ENCODE peak calls at places on chromosomes 12 and 14, in four cellular contexts. U, R, D and V are unnamed samples.
A peak's percentile ranks its signal among the peaks of the same experiment; 100 is the strongest.

GRCh38 chr12:202081-202731 is 11.8 kb downstream of the SLC6A12 start:
- DNase-seq in U (peak; percentile 68), R (no peak), D (peak; percentile 69), V (no peak)

GRCh38 chr12:9363145-9363544 is 154.9 kb upstream of the PZP start:
- DNase-seq in U (no peak), R (no peak), D (no peak), V (no peak)

GRCh38 chr12:57581802-57582201 is 9.2 kb upstream of the PIP4K2C start:
- DNase-seq in U (no peak), R (no peak), D (no peak), V (no peak)

GRCh38 chr12:32549675-32550079 is 129.4 kb upstream of the DNM1L start:
- DNase-seq in U (no peak), R (no peak), D (no peak), V (no peak)

GRCh38 chr14:28761438-28762289 is 4.9 kb upstream of the FOXG1 start:
- DNase-seq in U (no peak), R (no peak), D (no peak), V (no peak)

GRCh38 chr12:15231493-15231892 is 10.3 kb upstream of the RERG start:
- DNase-seq in U (no peak), R (no peak), D (no peak), V (no peak)

GRCh38 chr12:92070054-92070863 is 75.4 kb downstream of the BTG1 start:
- DNase-seq in U (no peak), R (no peak), D (no peak), V (no peak)

GRCh38 chr12:82458101-82458500 is 99.8 kb downstream of the METTL25 start:
- DNase-seq in U (no peak), R (no peak), D (no peak), V (no peak)

GRCh38 chr12:131783915-131784541 is 44.2 kb upstream of the MMP17 start:
- DNase-seq in U (no peak), R (no peak), D (no peak), V (no peak)

GRCh38 chr14:100504372-100505078 is 82.7 kb downstream of the BEGAIN start:
- DNase-seq in U (no peak), R (no peak), D (no peak), V (no peak)

GRCh38 chr12:105928436-105928835 is 210.3 kb downstream of the NUAK1 start:
- DNase-seq in U (no peak), R (no peak), D (no peak), V (no peak)

GRCh38 chr12:67716817-67717216 is 68.3 kb downstream of the DYRK2 start:
- DNase-seq in U (no peak), R (no peak), D (no peak), V (no peak)

GRCh38 chr14:105742531-105742848 is 216.1 kb downstream of the TMEM121 start:
- DNase-seq in U (no peak), R (no peak), D (peak; percentile 58), V (no peak)

GRCh38 chr12:6336859-6337744 is 4.8 kb downstream of the TNFRSF1A start:
- DNase-seq in U (no peak), R (no peak), D (peak; percentile 89), V (no peak)

GRCh38 chr12:76020281-76020680 is 11.3 kb downstream of the PHLDA1 start:
- DNase-seq in U (no peak), R (no peak), D (peak; percentile 78), V (no peak)

GRCh38 chr12:80648866-80649265 is 58.6 kb upstream of the MYF6 start:
- DNase-seq in U (no peak), R (no peak), D (no peak), V (no peak)

GRCh38 chr12:28164644-28165313 is 25.5 kb upstream of the CCDC91 start:
- DNase-seq in U (no peak), R (no peak), D (no peak), V (no peak)

GRCh38 chr12:6470375-6471163 is at the start of gene VAMP1:
- DNase-seq in U (peak; percentile 99), R (peak; percentile 99), D (peak; percentile 99), V (peak; percentile 98)

DNA sequence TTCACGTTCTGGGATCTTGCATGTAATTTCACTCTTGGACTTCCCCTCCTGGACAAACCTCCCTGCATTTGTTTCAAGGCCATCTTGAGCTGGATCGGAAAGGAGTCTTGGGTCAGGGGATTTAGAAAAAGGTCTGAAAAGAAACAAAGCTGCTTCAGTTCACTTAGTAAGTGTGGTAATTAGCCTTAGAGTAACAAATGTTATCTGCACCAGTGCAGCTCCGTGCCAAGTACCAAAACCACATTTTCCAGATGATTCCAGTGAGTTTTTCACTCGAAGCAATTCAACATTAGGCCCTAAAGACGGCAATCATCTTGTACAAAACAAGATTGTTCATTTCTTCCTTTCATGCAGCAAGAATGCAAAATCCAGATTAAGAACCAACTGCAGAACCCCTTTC is 39.5 kb upstream of the ATXN2 start:
- DNase-seq in U (no peak), R (no peak), D (no peak), V (no peak)
- H3K27ac ChIP-seq in U (no peak overlapping the region), R (no peak overlapping the region), D (no peak overlapping the region), V (peak overlapping the region; percentile 17)

GRCh38 chr12:3218846-3219632 is 141.9 kb downstream of the TSPAN9 start:
- DNase-seq in U (no peak), R (no peak), D (no peak), V (peak; percentile 59)
- H3K4me1 ChIP-seq in U (no peaks in the 10 kb centered on the region), R (peaks cover 34% of the 10 kb centered on the region), D (peaks cover 10% of the 10 kb centered on the region), V (peaks cover 6% of the 10 kb centered on the region)

GRCh38 chr14:69299286-69300035 is 39.5 kb downstream of the GALNT16 start:
- DNase-seq in U (peak; percentile 47), R (peak; percentile 16), D (peak; percentile 60), V (no peak)
- H3K4me3 ChIP-seq in U (no peak overlapping the region), R (no peak overlapping the region), D (no peak overlapping the region), V (no peak overlapping the region)

DNA sequence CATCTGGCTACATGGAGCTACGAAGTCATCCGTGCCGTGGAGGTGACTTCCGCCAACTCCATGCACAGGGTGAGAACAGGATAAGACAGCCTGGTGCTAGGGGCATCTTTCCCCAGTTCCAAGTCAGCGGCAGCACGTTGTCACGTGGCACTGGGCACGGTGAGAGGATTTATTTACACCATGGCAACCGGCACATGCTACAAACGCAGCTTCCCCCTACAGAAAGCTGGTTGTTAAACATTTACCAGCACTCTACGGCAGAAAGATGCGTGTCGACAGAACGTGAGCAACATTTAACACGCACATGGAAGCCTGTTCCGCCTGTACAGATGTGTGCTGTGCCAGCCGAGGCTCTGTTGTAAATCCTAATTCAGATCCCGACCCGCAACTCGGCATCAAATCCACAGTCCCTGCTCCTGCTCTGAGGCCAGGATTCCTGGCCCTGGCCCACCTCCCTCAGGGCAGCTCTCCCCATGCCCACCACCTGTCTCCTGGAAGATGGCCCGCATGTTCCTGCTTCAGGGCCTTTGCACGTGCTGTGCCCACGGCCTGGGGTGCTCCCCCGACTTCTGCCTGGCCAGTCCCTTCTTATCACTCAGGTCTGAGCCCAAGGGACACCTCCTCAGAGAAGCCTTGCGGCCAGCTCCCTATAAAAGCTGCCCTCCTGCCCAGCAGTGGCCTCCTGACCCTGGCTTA is 114.1 kb downstream of the RFLNA start:
- DNase-seq in U (no peak), R (no peak), D (no peak), V (no peak)
- H3K27ac ChIP-seq in U (no peak overlapping the region), R (no peak overlapping the region), D (no peak overlapping the region), V (no peak overlapping the region)

GRCh38 chr14:56152221-56152620 is 34.0 kb downstream of the PELI2 start:
- DNase-seq in U (no peak), R (no peak), D (no peak), V (no peak)
- H3K4me1 ChIP-seq in U (peaks cover 4% of the 10 kb centered on the region), R (peaks cover 36% of the 10 kb centered on the region), D (no peaks in the 10 kb centered on the region), V (no peaks in the 10 kb centered on the region)

GRCh38 chr12:25054076-25054782 is 105.3 kb upstream of the BCAT1 start:
- DNase-seq in U (no peak), R (no peak), D (no peak), V (no peak)

GRCh38 chr12:25052191-25053020 is 103.5 kb upstream of the BCAT1 start:
- DNase-seq in U (no peak), R (no peak), D (peak; percentile 78), V (no peak)

GRCh38 chr12:25051171-25051570 is 102.3 kb upstream of the BCAT1 start:
- DNase-seq in U (no peak), R (no peak), D (no peak), V (no peak)

GRCh38 chr12:25053021-25053271 is 104.0 kb upstream of the BCAT1 start:
- DNase-seq in U (no peak), R (no peak), D (no peak), V (no peak)

GRCh38 chr12:25051583-25052190 is 102.8 kb upstream of the BCAT1 start:
- DNase-seq in U (no peak), R (no peak), D (peak; percentile 86), V (no peak)
- H3K4me3 ChIP-seq in U (no peak overlapping the region), R (no peak overlapping the region), D (peak overlapping the region; percentile 62), V (no peak overlapping the region)